ENCODE peak calls at places on chromosomes 1 and 21, in eight cellular contexts. I is C1 segment of cervical spinal cord; L is lower leg skin; K is activated naive CD4-positive, alpha-beta T cell treated with anti-CD3 and anti-CD28 coated beads, Interleukin-2, amount 10 ng/mL, durations not matched to agents 7 days and 5 days; N is posterior cingulate gyrus; F is ELR; T is cardiac muscle cell; X is KBM-7. S is an unnamed sample.

GRCh38 chr1:214551052-214551435 is 358 bp downstream of the PTPN14 start:
- DNase-seq in K (peak; percentile 24), L (peak; percentile 37), I (no peak), N (peak; percentile 85), F (peak; percentile 62), X (no peak), T (no peak), S (no peak)

GRCh38 chr1:27979151-27979858 is 19.5 kb downstream of the XKR8 start:
- DNase-seq in X (peak; percentile 65), N (no peak), F (peak; percentile 77), I (no peak), L (no peak), K (no peak), T (peak; percentile 86), S (peak; percentile 69)

GRCh38 chr21:46474365-46474764 is 15.7 kb downstream of the DIP2A start:
- DNase-seq in L (no peak), F (peak; percentile 15), X (peak; percentile 43), I (no peak), T (no peak), K (no peak), N (no peak), S (no peak)

GRCh38 chr1:186960866-186961265 is 132.1 kb downstream of the PLA2G4A start:
- DNase-seq in X (no peak), N (no peak), T (peak; percentile 55), F (no peak), K (no peak), L (no peak), I (no peak), S (no peak)

GRCh38 chr1:103461171-103462105 is 64.1 kb upstream of the RNPC3 start:
- DNase-seq in X (peak; percentile 11), L (no peak), I (no peak), N (no peak), T (peak; percentile 24), F (peak; percentile 60), K (no peak), S (peak; percentile 41)

GRCh38 chr1:91428182-91428798 is 23.7 kb upstream of the HFM1 start:
- DNase-seq in T (peak; percentile 19), X (no peak), I (no peak), K (no peak), N (no peak), L (no peak), F (no peak), S (no peak)

GRCh38 chr1:65065535-65066378 is 82.2 kb upstream of the AK4 start:
- DNase-seq in F (peak; percentile 6), N (no peak), I (no peak), K (no peak), T (peak; percentile 22), X (peak; percentile 32), L (no peak), S (no peak)

GRCh38 chr1:198056255-198056654 is 100.5 kb upstream of the NEK7 start:
- DNase-seq in K (no peak), T (peak; percentile 2), I (no peak), L (no peak), N (no peak), X (no peak), F (peak; percentile 27), S (no peak)

GRCh38 chr1:93750946-93751345 is 69.3 kb upstream of the BCAR3 start:
- DNase-seq in I (no peak), X (peak; percentile 8), L (no peak), N (no peak), T (no peak), F (no peak), K (no peak), S (no peak)

GRCh38 chr1:201598396-201598795 is 59.5 kb downstream of the NAV1 start:
- DNase-seq in X (no peak), I (no peak), F (no peak), T (no peak), N (no peak), K (no peak), L (no peak), S (no peak)

GRCh38 chr1:25197235-25197930 is 34.9 kb downstream of the SYF2 start:
- DNase-seq in F (no peak), L (no peak), I (no peak), T (no peak), X (no peak), N (peak; percentile 53), K (no peak), S (no peak)

S was measured in cerebellar cortex.